ENCODE peak calls at places on chromosomes 1 and 21, in eight cellular contexts. B is foreskin keratinocyte; O is stomach; H is dorsolateral prefrontal cortex; U is fibroblast of lung; V is CD8-positive, alpha-beta T cell; X is MM.1S; L is pancreas. Y is an unnamed sample.

GRCh38 chr1:235939488-235939775 is 72.7 kb upstream of the LYST start:
- DNase-seq in B (peak; percentile 37), O (no peak), H (no peak), U (no peak), V (no peak), X (no peak), L (no peak), Y (no peak)

GRCh38 chr1:118100686-118101300 is 84.2 kb downstream of the SPAG17 start:
- DNase-seq in B (no peak), O (peak; percentile 72), H (no peak), U (peak; percentile 44), V (no peak), X (no peak), L (peak; percentile 85), Y (no peak)

GRCh38 chr1:39625009-39625408 is 14.4 kb downstream of the HEYL start:
- DNase-seq in B (no peak), O (no peak), H (no peak), U (no peak), V (no peak), X (no peak), L (no peak), Y (no peak)

GRCh38 chr1:4754816-4755215 is 100.4 kb downstream of the AJAP1 start:
- DNase-seq in B (peak; percentile 75), O (no peak), H (no peak), U (no peak), V (no peak), X (no peak), L (no peak), Y (no peak)

GRCh38 chr21:28256420-28256831 is 736.3 kb downstream of the LTN1 start:
- DNase-seq in B (no peak), O (no peak), H (no peak), U (peak; percentile 64), V (no peak), X (no peak), L (peak; percentile 33), Y (no peak)

GRCh38 chr1:22626219-22626902 is 10.1 kb upstream of the C1QA start:
- DNase-seq in B (no peak), O (no peak), H (no peak), U (no peak), V (no peak), X (no peak), L (no peak), Y (no peak)

GRCh38 chr1:43524804-43525203 is 5.9 kb upstream of the PTPRF start:
- DNase-seq in B (no peak), O (no peak), H (no peak), U (no peak), V (no peak), X (no peak), L (no peak), Y (no peak)

GRCh38 chr1:22870201-22870871 is 102.3 kb downstream of the LACTBL1 start:
- DNase-seq in B (no peak), O (peak; percentile 34), H (no peak), U (peak; percentile 64), V (no peak), X (no peak), L (peak; percentile 18), Y (no peak)

GRCh38 chr1:159889202-159889601 is 10.8 kb downstream of the CFAP45 start:
- DNase-seq in B (no peak), O (no peak), H (no peak), U (no peak), V (no peak), X (peak; percentile 63), L (no peak), Y (no peak)

GRCh38 chr1:154862927-154863701 is 7.0 kb downstream of the KCNN3 start:
- DNase-seq in B (no peak), O (no peak), H (no peak), U (no peak), V (no peak), X (no peak), L (no peak), Y (no peak)

GRCh38 chr1:207454046-207454964 is at the start of gene CR2:
- DNase-seq in B (no peak), O (peak; percentile 58), H (peak; percentile 25), U (peak; percentile 3), V (peak; percentile 37), X (peak; percentile 94), L (peak; percentile 48), Y (no peak)

GRCh38 chr21:14863745-14864210 is 201.0 kb downstream of the NRIP1 start:
- DNase-seq in B (no peak), O (no peak), H (no peak), U (peak; percentile 19), V (no peak), X (no peak), L (no peak), Y (no peak)

GRCh38 chr1:2347409-2347785 is 44.0 kb downstream of the MORN1 start:
- DNase-seq in B (no peak), O (no peak), H (no peak), U (no peak), V (no peak), X (no peak), L (no peak), Y (no peak)

GRCh38 chr1:48023488-48023887 is 26.3 kb upstream of the TRABD2B start:
- DNase-seq in B (no peak), O (no peak), H (no peak), U (no peak), V (no peak), X (no peak), L (no peak), Y (no peak)

GRCh38 chr1:236467327-236467641 is 56.5 kb upstream of the LGALS8 start:
- DNase-seq in B (no peak), O (no peak), H (no peak), U (no peak), V (no peak), X (no peak), L (no peak), Y (no peak)

GRCh38 chr1:210332719-210333398 is 4.2 kb downstream of the HHAT start:
- DNase-seq in B (peak; percentile 80), O (no peak), H (no peak), U (peak; percentile 73), V (peak; percentile 51), X (peak; percentile 99), L (no peak), Y (no peak)

GRCh38 chr1:227885648-227886502 is 61.9 kb downstream of the WNT9A start:
- DNase-seq in B (peak; percentile 77), O (peak; percentile 58), H (peak; percentile 19), U (peak; percentile 64), V (peak; percentile 24), X (no peak), L (no peak), Y (no peak)

GRCh38 chr1:224106568-224107281 is 7.2 kb upstream of the FBXO28 start:
- DNase-seq in B (peak; percentile 49), O (peak; percentile 29), H (no peak), U (peak; percentile 35), V (no peak), X (peak; percentile 77), L (no peak), Y (no peak)

GRCh38 chr1:89104687-89105086 is 21.2 kb downstream of the GBP2 start:
- DNase-seq in B (no peak), O (no peak), H (no peak), U (no peak), V (no peak), X (no peak), L (no peak), Y (no peak)

GRCh38 chr21:23452384-23453083 is 2154.7 kb downstream of the MRPL39 start:
- DNase-seq in B (no peak), O (no peak), H (no peak), U (no peak), V (no peak), X (peak; percentile 68), L (peak; percentile 4), Y (no peak)

GRCh38 chr1:115713906-115714305 is 54.6 kb downstream of the CASQ2 start:
- DNase-seq in B (peak; percentile 56), O (no peak), H (no peak), U (no peak), V (no peak), X (no peak), L (no peak), Y (no peak)

GRCh38 chr1:224338150-224338838 is 8.3 kb upstream of the NVL start:
- DNase-seq in B (no peak), O (no peak), H (no peak), U (peak; percentile 1), V (no peak), X (no peak), L (no peak), Y (no peak)

GRCh38 chr1:10432910-10433785 is 2.9 kb downstream of the CENPS start:
- DNase-seq in B (no peak), O (no peak), H (no peak), U (no peak), V (no peak), X (no peak), L (no peak), Y (no peak)

GRCh38 chr1:20227704-20228103 is 41.4 kb upstream of the PLA2G2C start:
- DNase-seq in B (no peak), O (no peak), H (no peak), U (no peak), V (no peak), X (no peak), L (no peak), Y (no peak)

GRCh38 chr1:20229191-20229590 is 42.9 kb upstream of the PLA2G2C start:
- DNase-seq in B (no peak), O (no peak), H (no peak), U (no peak), V (no peak), X (no peak), L (no peak), Y (no peak)

GRCh38 chr1:20233394-20233793 is 47.1 kb upstream of the PLA2G2C start:
- DNase-seq in B (peak; percentile 17), O (no peak), H (no peak), U (peak; percentile 23), V (no peak), X (peak; percentile 27), L (no peak), Y (no peak)

GRCh38 chr1:20223659-20224058 is 37.3 kb upstream of the PLA2G2C start:
- DNase-seq in B (no peak), O (no peak), H (no peak), U (no peak), V (no peak), X (no peak), L (no peak), Y (no peak)

GRCh38 chr1:20228314-20228713 is 42.0 kb upstream of the PLA2G2C start:
- DNase-seq in B (no peak), O (no peak), H (no peak), U (no peak), V (no peak), X (no peak), L (no peak), Y (no peak)
- H3K27ac ChIP-seq in B (no peak overlapping the region), O (no peak overlapping the region), H (no peak overlapping the region), U (no peak overlapping the region), V (no peak overlapping the region), X (no peak overlapping the region), L (no peak overlapping the region), Y (no peak overlapping the region)

GRCh38 chr1:189970331-189971230 is 507.1 kb downstream of the BRINP3 start:
- DNase-seq in B (peak; percentile 15), O (no peak), H (no peak), U (peak; percentile 7), V (no peak), X (no peak), L (no peak), Y (no peak)
- H3K27ac ChIP-seq in B (no peak overlapping the region), O (no peak overlapping the region), H (no peak overlapping the region), U (no peak overlapping the region), V (no peak overlapping the region), X (no peak overlapping the region), L (no peak overlapping the region), Y (no peak overlapping the region)

GRCh38 chr1:230281531-230281930 is 144.6 kb downstream of the PGBD5 start:
- DNase-seq in B (no peak), O (no peak), H (no peak), U (no peak), V (no peak), X (no peak), L (no peak), Y (no peak)
- H3K27ac ChIP-seq in B (no peak overlapping the region), O (no peak overlapping the region), H (no peak overlapping the region), U (no peak overlapping the region), V (no peak overlapping the region), X (no peak overlapping the region), L (no peak overlapping the region), Y (no peak overlapping the region)

GRCh38 chr1:15542685-15543588 is 16.3 kb downstream of the DNAJC16 start:
- DNase-seq in B (no peak), O (no peak), H (no peak), U (no peak), V (no peak), X (no peak), L (no peak), Y (no peak)
- H3K27ac ChIP-seq in B (no peak overlapping the region), O (no peak overlapping the region), H (peak overlapping the region; percentile 72), U (no peak overlapping the region), V (no peak overlapping the region), X (no peak overlapping the region), L (no peak overlapping the region), Y (peak overlapping the region; percentile 82)